ENCODE peak calls at places on chromosomes 2 and 18, in eight cellular contexts. H, M, P, T, F, C, L and W are unnamed samples. For H3K36me3 and H3K27me3, the result is how much of the 10 kb centered on the place peaks cover.

GRCh38 chr2:167715932-167716331 is 531.5 kb downstream of the STK39 start:
- DNase-seq in H (no peak), M (no peak), P (no peak), T (no peak), F (no peak), C (no peak), L (no peak), W (no peak)

GRCh38 chr2:178306351-178307073 is 112.2 kb downstream of the OSBPL6 start:
- DNase-seq in H (peak), M (no peak), P (peak), T (no peak), F (no peak), C (peak), L (peak), W (peak)

GRCh38 chr18:36514778-36515177 is 217.3 kb downstream of the FHOD3 start:
- DNase-seq in H (no peak), M (no peak), P (no peak), T (no peak), F (no peak), C (no peak), L (no peak), W (no peak)

GRCh38 chr18:57839942-57840381 is 36.8 kb upstream of the ATP8B1 start:
- DNase-seq in H (no peak), M (no peak), P (no peak), T (no peak), F (no peak), C (no peak), L (no peak), W (no peak)

GRCh38 chr2:197209742-197210408 is 100.7 kb downstream of the ANKRD44 start:
- DNase-seq in H (peak), M (no peak), P (peak), T (no peak), F (no peak), C (no peak), L (peak), W (no peak)

GRCh38 chr18:78582131-78582789 is 397.4 kb upstream of the SALL3 start:
- DNase-seq in H (no peak), M (no peak), P (no peak), T (no peak), F (no peak), C (no peak), L (peak), W (no peak)

GRCh38 chr2:27249891-27250651 is 12.8 kb downstream of the SLC30A3 start:
- DNase-seq in H (no peak), M (no peak), P (peak), T (peak), F (no peak), C (peak), L (peak), W (peak)

GRCh38 chr18:45449761-45450227 is 165.5 kb upstream of the SLC14A2 start:
- DNase-seq in H (no peak), M (peak), P (no peak), T (peak), F (peak), C (no peak), L (peak), W (peak)

GRCh38 chr2:72803151-72803550 is 22.7 kb downstream of the EXOC6B start:
- DNase-seq in H (no peak), M (no peak), P (no peak), T (no peak), F (no peak), C (no peak), L (no peak), W (no peak)

GRCh38 chr18:69161383-69162028 is 239.2 kb upstream of the DOK6 start:
- DNase-seq in H (no peak), M (no peak), P (no peak), T (no peak), F (no peak), C (peak), L (no peak), W (no peak)

GRCh38 chr2:112312821-112313220 is 37.4 kb downstream of the ZC3H6 start:
- DNase-seq in H (no peak), M (no peak), P (no peak), T (no peak), F (no peak), C (no peak), L (no peak), W (no peak)

GRCh38 chr2:113178069-113178468 is 4.3 kb downstream of the PSD4 start:
- DNase-seq in H (no peak), M (no peak), P (no peak), T (no peak), F (no peak), C (no peak), L (no peak), W (no peak)

GRCh38 chr2:199261936-199262335 is 195.8 kb downstream of the SATB2 start:
- DNase-seq in H (no peak), M (no peak), P (no peak), T (no peak), F (no peak), C (no peak), L (no peak), W (no peak)

GRCh38 chr2:95525294-95526035 is 40.9 kb upstream of the TRIM43B start:
- DNase-seq in H (no peak), M (no peak), P (no peak), T (no peak), F (no peak), C (no peak), L (peak), W (peak)

GRCh38 chr18:49747876-49748275 is 65.5 kb downstream of the ACAA2 start:
- DNase-seq in H (no peak), M (no peak), P (no peak), T (no peak), F (no peak), C (no peak), L (peak), W (no peak)

GRCh38 chr2:24082787-24083566 is 1.7 kb downstream of the TP53I3 start:
- DNase-seq in H (no peak), M (no peak), P (no peak), T (no peak), F (no peak), C (no peak), L (no peak), W (no peak)

GRCh38 chr2:24087032-24087431 is 2.4 kb upstream of the TP53I3 start:
- DNase-seq in H (no peak), M (no peak), P (no peak), T (no peak), F (no peak), C (no peak), L (no peak), W (no peak)

GRCh38 chr2:24084386-24085375 is at the start of gene TP53I3:
- DNase-seq in H (peak), M (peak), P (peak), T (peak), F (peak), C (peak), L (peak), W (peak)

GRCh38 chr2:24083567-24084385 is 858 bp downstream of the TP53I3 start:
- DNase-seq in H (peak), M (no peak), P (peak), T (peak), F (no peak), C (peak), L (peak), W (peak)

DNA sequence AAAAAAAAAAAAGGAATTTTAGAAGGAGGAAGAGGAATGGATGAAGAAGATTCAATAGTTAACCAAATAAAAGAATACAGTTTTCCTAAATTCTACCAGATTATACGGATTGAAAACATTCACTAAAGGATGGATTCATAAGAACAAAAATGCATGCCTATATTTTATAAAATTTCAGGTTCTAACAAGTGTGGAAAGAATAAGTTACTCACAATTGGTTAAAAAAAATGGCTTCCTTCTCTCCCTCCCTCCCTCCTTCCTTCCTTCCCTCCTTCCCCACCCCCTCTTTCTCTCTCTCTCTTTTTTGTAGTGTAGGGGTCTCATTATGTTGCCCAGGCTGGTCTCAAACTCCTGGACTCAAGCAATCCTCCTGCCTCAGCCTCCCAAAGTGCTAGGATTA is 1.6 kb upstream of the TP53I3 start:
- DNase-seq in H (no peak), M (no peak), P (no peak), T (no peak), F (no peak), C (no peak), L (no peak), W (no peak)
- H3K36me3 ChIP-seq in H (under half), M (under half), P (under half), T (under half), F (under half), C (under half), L (under half), W (under half)

DNA sequence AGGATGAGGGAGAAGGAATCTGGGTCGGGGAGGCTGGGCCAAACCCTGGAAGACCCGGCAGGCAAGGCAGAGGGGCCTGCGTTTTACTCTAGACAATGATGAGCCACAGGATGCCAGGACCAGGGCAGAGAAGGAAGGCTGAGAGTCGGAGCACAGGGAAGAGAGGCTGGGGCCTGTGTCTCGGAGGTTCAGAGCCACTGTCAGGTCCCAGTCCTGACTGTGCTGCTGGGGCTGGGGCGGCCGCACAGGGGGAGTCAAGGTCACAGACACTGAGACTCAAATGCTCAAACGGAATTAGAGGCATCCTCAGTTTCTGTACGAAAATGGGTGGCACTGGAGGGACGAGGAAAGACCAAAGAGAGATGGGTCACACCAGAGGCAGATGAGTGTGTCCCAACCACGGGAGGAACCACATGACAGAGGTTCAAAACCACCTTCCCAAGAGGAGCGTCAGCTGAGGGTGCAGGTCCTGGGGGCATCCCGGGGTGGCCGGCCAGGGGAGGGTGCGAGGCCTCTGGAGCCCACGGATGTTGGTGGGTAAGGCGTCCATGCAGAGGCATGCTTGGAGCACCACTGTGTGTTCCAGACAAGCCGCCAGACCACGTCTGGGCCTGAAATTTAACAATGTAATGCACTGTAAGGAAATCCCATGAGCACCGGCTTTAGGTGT is 14.7 kb downstream of the HDAC4 start:
- DNase-seq in H (no peak), M (no peak), P (no peak), T (no peak), F (peak), C (no peak), L (no peak), W (no peak)
- TF ChIP-seq EP300 in H (no peak), M (no peak), P (no peak), T (no peak), F (no peak), C (no peak), L (no peak), W (no peak)

GRCh38 chr2:130328710-130329109 is 14.0 kb upstream of the IMP4 start:
- DNase-seq in H (no peak), M (no peak), P (no peak), T (no peak), F (no peak), C (no peak), L (no peak), W (no peak)
- H3K27me3 ChIP-seq in H (under half), M (under half), P (under half), T (under half), F (under half), C (under half), L (under half), W (half or more)

GRCh38 chr2:226782092-226782713 is 17.4 kb downstream of the IRS1 start:
- DNase-seq in H (no peak), M (no peak), P (no peak), T (no peak), F (no peak), C (no peak), L (no peak), W (no peak)
- H3K36me3 ChIP-seq in H (under half), M (under half), P (under half), T (under half), F (under half), C (under half), L (under half), W (under half)

GRCh38 chr2:37789988-37790387 is 118.5 kb upstream of the CDC42EP3 start:
- DNase-seq in H (no peak), M (no peak), P (no peak), T (no peak), F (no peak), C (no peak), L (no peak), W (no peak)

GRCh38 chr2:37786854-37787253 is 115.4 kb upstream of the CDC42EP3 start:
- DNase-seq in H (no peak), M (no peak), P (no peak), T (no peak), F (no peak), C (peak), L (no peak), W (peak)

GRCh38 chr2:37793004-37793403 is 121.6 kb upstream of the CDC42EP3 start:
- DNase-seq in H (no peak), M (no peak), P (no peak), T (no peak), F (no peak), C (no peak), L (no peak), W (no peak)

GRCh38 chr2:37788602-37789209 is 117.3 kb upstream of the CDC42EP3 start:
- DNase-seq in H (no peak), M (no peak), P (no peak), T (no peak), F (no peak), C (no peak), L (no peak), W (no peak)

DNA sequence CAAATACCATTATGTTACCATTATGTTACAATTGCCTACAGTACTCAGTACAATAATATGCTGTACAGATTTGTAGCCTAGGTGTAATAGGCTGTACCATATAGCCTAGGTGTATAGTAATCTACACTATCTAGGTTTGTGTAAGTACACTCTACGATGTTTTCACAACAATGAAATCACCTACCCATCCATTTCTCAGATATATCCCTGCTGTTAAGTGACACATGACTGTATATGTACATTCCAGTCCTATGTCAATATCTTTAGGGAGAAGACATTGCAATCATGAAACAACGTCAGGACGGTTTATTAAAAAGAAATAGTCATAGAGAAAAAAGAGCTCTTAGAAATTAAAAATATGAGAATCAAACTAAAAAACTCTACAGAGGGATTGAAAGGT is 119.0 kb upstream of the CDC42EP3 start:
- DNase-seq in H (no peak), M (no peak), P (no peak), T (no peak), F (no peak), C (no peak), L (no peak), W (no peak)
- TF ChIP-seq EP300 in H (no peak), M (no peak), P (no peak), T (no peak), F (no peak), C (no peak), L (no peak), W (no peak)